ENCODE peak calls at places on chromosomes 7 and 10, in four cellular contexts. P, Q, K and A are unnamed samples.

GRCh38 chr10:117652228-117653169 is 110.0 kb downstream of the EMX2 start:
- DNase-seq in P (no peak), Q (no peak), K (no peak), A (peak; percentile 2)

GRCh38 chr10:101684782-101685181 is 10.2 kb downstream of the FBXW4 start:
- DNase-seq in P (no peak), Q (no peak), K (no peak), A (no peak)

GRCh38 chr7:85630904-85631582 is 444.2 kb upstream of the SEMA3D start:
- DNase-seq in P (no peak), Q (no peak), K (peak; percentile 5), A (no peak)

GRCh38 chr10:44289125-44289524 is 95.8 kb downstream of the CXCL12 start:
- DNase-seq in P (no peak), Q (no peak), K (no peak), A (no peak)

GRCh38 chr7:150307904-150308303 is 15.3 kb upstream of the LRRC61 start:
- DNase-seq in P (no peak), Q (no peak), K (no peak), A (no peak)

GRCh38 chr10:27504897-27505457 is 873 bp downstream of the RAB18 start:
- DNase-seq in P (no peak), Q (peak; percentile 42), K (no peak), A (no peak)

GRCh38 chr7:3154881-3155494 is 111.3 kb upstream of the CARD11 start:
- DNase-seq in P (peak; percentile 32), Q (peak; percentile 50), K (peak; percentile 43), A (peak; percentile 27)

GRCh38 chr10:68010426-68010825 is 64.7 kb downstream of the HERC4 start:
- DNase-seq in P (no peak), Q (no peak), K (no peak), A (no peak)

GRCh38 chr7:118657391-118658005 is 433.0 kb downstream of the ANKRD7 start:
- DNase-seq in P (no peak), Q (no peak), K (no peak), A (no peak)

GRCh38 chr7:151109094-151110048 is 23.1 kb downstream of the AGAP3 start:
- DNase-seq in P (no peak), Q (peak; percentile 80), K (no peak), A (no peak)

GRCh38 chr10:70352401-70353097 is 29.9 kb downstream of the LRRC20 start:
- DNase-seq in P (no peak), Q (no peak), K (peak; percentile 95), A (no peak)

GRCh38 chr10:8052344-8052969 is 2.0 kb upstream of the GATA3 start:
- DNase-seq in P (no peak), Q (no peak), K (no peak), A (no peak)

GRCh38 chr7:3648276-3648675 is 347.2 kb downstream of the SDK1 start:
- DNase-seq in P (no peak), Q (no peak), K (no peak), A (no peak)

GRCh38 chr10:6082496-6083395 is 6.1 kb upstream of the RBM17 start:
- DNase-seq in P (no peak), Q (no peak), K (no peak), A (no peak)

GRCh38 chr10:15254808-15255655 is 86.5 kb upstream of the NMT2 start:
- DNase-seq in P (no peak), Q (peak; percentile 61), K (no peak), A (no peak)

GRCh38 chr7:68125173-68125572 is 1128.5 kb downstream of the TYW1 start:
- DNase-seq in P (no peak), Q (no peak), K (no peak), A (no peak)

GRCh38 chr10:124127965-124128810 is 34.8 kb upstream of the CHST15 start:
- DNase-seq in P (no peak), Q (no peak), K (no peak), A (no peak)

GRCh38 chr10:75408911-75409885 is 7.6 kb upstream of the ZNF503 start:
- DNase-seq in P (no peak), Q (peak; percentile 74), K (no peak), A (no peak)

GRCh38 chr7:55537458-55537825 is 34.9 kb downstream of the VOPP1 start:
- DNase-seq in P (no peak), Q (no peak), K (no peak), A (no peak)

GRCh38 chr7:77458786-77459185 is 42.6 kb upstream of the GSAP start:
- DNase-seq in P (no peak), Q (no peak), K (no peak), A (no peak)

GRCh38 chr7:49714182-49714581 is 59.3 kb upstream of the VWC2 start:
- DNase-seq in P (no peak), Q (no peak), K (no peak), A (no peak)

GRCh38 chr7:6614941-6615737 is at the start of gene ZNF853:
- DNase-seq in P (no peak), Q (no peak), K (no peak), A (no peak)

GRCh38 chr10:65313406-65313805 is 1612.4 kb upstream of the LRRTM3 start:
- DNase-seq in P (no peak), Q (no peak), K (no peak), A (no peak)

GRCh38 chr10:11881477-11882417 is 58.6 kb downstream of the PROSER2 start:
- DNase-seq in P (peak; percentile 94), Q (peak; percentile 78), K (peak; percentile 89), A (peak; percentile 52)

GRCh38 chr7:23334482-23335056 is 35.4 kb downstream of the MALSU1 start:
- DNase-seq in P (peak; percentile 91), Q (peak; percentile 11), K (peak; percentile 94), A (peak; percentile 99)

GRCh38 chr10:125788156-125789034 is 12.8 kb upstream of the MMP21 start:
- DNase-seq in P (no peak), Q (no peak), K (no peak), A (no peak)

GRCh38 chr10:11270135-11270857 is 252.6 kb downstream of the CELF2 start:
- DNase-seq in P (peak; percentile 50), Q (peak; percentile 88), K (peak; percentile 61), A (peak; percentile 42)

GRCh38 chr7:17402628-17403278 is 104.3 kb downstream of the AHR start:
- DNase-seq in P (no peak), Q (no peak), K (no peak), A (no peak)

GRCh38 chr7:151924508-151924907 is 31.7 kb upstream of the GALNTL5 start:
- DNase-seq in P (no peak), Q (no peak), K (no peak), A (no peak)

GRCh38 chr7:108568801-108569380 is 615 bp downstream of the THAP5 start:
- DNase-seq in P (no peak), Q (no peak), K (no peak), A (no peak)

GRCh38 chr10:125472037-125472607 is 210.8 kb downstream of the TEX36 start:
- DNase-seq in P (no peak), Q (no peak), K (peak; percentile 8), A (no peak)

GRCh38 chr7:116525913-116526857 is 1.3 kb downstream of the CAV1 start:
- DNase-seq in P (no peak), Q (peak; percentile 88), K (no peak), A (no peak)

GRCh38 chr7:30656006-30656575 is 26.2 kb downstream of the CRHR2 start:
- DNase-seq in P (no peak), Q (no peak), K (no peak), A (no peak)

GRCh38 chr10:96309631-96310358 is 5.6 kb downstream of the DNTT start:
- DNase-seq in P (no peak), Q (no peak), K (no peak), A (no peak)
- TF ChIP-seq REST in P (no peak), Q (no peak), K (no peak), A (no peak)

DNA sequence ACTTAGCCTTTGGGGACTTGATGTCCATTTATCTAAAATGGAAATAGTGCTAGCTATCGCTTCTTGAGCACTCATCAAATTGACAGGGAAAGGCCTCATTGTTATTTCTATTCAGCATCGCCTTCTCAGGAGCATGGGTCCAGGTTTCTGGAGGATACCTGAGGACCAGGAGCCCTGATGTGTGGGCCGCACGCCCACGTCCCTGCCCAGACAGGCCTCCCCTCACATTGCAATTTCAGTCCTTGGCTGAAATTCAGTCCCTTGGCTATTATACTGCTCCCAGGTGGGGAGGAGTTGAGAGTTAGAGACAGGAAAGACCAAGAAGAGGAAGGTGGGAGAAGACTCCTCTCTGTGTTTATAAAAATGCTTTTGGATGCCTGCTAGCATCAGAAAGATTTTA is 38.9 kb downstream of the GPRIN2 start:
- DNase-seq in P (no peak), Q (no peak), K (no peak), A (no peak)
- TF ChIP-seq TCF7L2 in P (no peak), Q (no peak), K (no peak), A (no peak)

GRCh38 chr10:122344741-122345258 is 29.7 kb upstream of the PLEKHA1 start:
- DNase-seq in P (peak; percentile 46), Q (no peak), K (peak; percentile 91), A (no peak)
- TF ChIP-seq SIN3A in P (no peak), Q (no peak), K (no peak), A (no peak)

DNA sequence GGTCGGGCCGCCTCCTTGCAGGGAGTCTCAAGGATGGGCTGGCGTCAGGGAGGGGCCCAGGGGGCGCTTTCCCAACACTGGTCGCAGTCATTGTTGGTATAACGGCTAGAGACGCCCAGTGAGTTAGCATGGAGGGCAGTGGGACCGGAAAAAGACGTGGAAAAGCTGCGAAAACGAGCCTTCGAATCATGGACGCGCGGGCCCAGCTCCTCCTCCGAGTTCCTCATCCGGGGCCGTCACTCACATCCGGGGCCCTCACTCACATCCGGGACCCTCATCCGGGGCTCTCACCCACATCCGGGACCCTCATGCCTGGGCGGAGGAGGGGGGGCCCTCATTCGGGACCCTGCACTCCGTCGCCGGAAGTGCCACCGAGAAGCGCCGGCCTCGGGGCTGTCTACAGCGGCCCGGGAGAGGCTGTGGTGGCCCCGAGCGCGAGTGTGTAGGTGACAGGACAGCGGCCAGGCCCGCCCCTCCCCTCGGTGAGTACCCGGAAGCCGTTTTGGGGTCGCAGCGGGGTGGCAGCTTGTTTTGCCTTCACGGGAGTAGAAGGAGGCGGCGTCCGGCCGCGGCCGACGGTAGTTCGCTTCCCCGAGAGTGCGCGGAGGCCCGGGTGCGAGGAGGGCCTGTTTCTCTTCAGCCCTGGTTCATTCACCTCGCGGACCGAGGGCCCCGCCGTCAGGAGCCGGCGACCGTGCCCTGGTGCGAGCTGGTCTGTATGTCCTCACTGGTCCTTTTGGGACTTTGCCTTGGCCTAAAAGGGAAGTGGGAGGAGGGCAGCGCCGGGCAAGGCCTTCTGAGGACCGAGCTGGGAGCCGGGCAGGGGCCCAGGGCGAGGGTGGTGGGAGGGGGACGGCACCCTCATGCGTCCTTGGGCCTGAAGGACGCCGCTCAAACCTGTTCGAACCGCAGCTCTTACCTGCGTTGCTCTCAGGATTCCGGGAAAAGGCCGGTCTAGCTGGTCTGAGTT is at the start of gene ZNF655:
- DNase-seq in P (peak; percentile 82), Q (peak; percentile 97), K (peak; percentile 90), A (no peak)
- TF ChIP-seq REST in P (no peak), Q (peak; percentile 30), K (peak; percentile 2), A (no peak)

DNA sequence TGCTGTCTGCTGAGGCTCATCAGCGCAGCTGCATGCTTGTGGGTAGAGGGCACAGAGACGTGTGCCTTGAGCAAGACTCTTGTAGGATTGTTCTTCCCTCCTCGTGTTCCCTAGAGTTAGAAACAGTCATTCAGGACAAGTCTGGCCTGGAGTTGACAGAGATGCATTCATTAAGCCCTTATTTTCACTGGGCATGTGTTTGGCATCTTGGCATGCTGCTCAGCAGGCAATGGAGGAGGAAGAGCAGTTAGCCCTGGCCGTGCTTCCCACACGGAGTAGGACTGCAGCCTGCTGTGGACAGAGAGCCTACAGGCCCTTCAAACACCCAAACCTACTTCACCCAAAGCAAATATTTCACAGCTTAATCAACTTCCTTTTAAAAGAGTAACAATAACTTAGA is 73.0 kb upstream of the GJD4 start:
- DNase-seq in P (no peak), Q (no peak), K (no peak), A (no peak)
- TF ChIP-seq TCF7L2 in P (no peak), Q (no peak), K (no peak), A (no peak)

GRCh38 chr7:12431886-12432285 is 28.2 kb upstream of the VWDE start:
- DNase-seq in P (no peak), Q (no peak), K (peak; percentile 3), A (no peak)
- TF ChIP-seq SIN3A in P (no peak), Q (no peak), K (no peak), A (no peak)